ENCODE peak calls at places on chromosomes 4 and X, in nine cellular contexts. One of them, this sample, is unnamed.

GRCh38 chrX:136268051-136269048 is 17.1 kb upstream of the MAP7D3 start:
- DNase-seq in brain microvascular endothelial cell: no peak
- DNase-seq in AG10803: peak
- DNase-seq in colonic mucosa: peak
- DNase-seq in type B pancreatic cell: no peak
- DNase-seq in HCT116: peak
- DNase-seq in GM12865: peak
- DNase-seq in kidney epithelial cell: no peak
- DNase-seq in CD8-positive, alpha-beta T cell: peak
- DNase-seq in this sample: peak

GRCh38 chr4:10873809-10874208 is 189.2 kb upstream of the CLNK start:
- DNase-seq in kidney epithelial cell: no peak
- DNase-seq in AG10803: no peak
- DNase-seq in brain microvascular endothelial cell: no peak
- DNase-seq in HCT116: no peak
- DNase-seq in type B pancreatic cell: no peak
- DNase-seq in colonic mucosa: no peak
- DNase-seq in GM12865: no peak
- DNase-seq in CD8-positive, alpha-beta T cell: no peak
- DNase-seq in this sample: no peak

GRCh38 chrX:65920620-65921019 is 119.3 kb downstream of the VSIG4 start:
- DNase-seq in type B pancreatic cell: no peak
- DNase-seq in CD8-positive, alpha-beta T cell: no peak
- DNase-seq in colonic mucosa: no peak
- DNase-seq in brain microvascular endothelial cell: no peak
- DNase-seq in AG10803: no peak
- DNase-seq in kidney epithelial cell: no peak
- DNase-seq in HCT116: no peak
- DNase-seq in GM12865: no peak
- DNase-seq in this sample: no peak

GRCh38 chrX:3029084-3029483 is 12.2 kb upstream of the ARSF start:
- DNase-seq in CD8-positive, alpha-beta T cell: no peak
- DNase-seq in AG10803: no peak
- DNase-seq in kidney epithelial cell: no peak
- DNase-seq in colonic mucosa: no peak
- DNase-seq in GM12865: no peak
- DNase-seq in brain microvascular endothelial cell: no peak
- DNase-seq in HCT116: no peak
- DNase-seq in type B pancreatic cell: no peak
- DNase-seq in this sample: no peak

GRCh38 chrX:45485682-45486081 is 285.0 kb upstream of the DIPK2B start:
- DNase-seq in type B pancreatic cell: no peak
- DNase-seq in GM12865: no peak
- DNase-seq in AG10803: peak
- DNase-seq in brain microvascular endothelial cell: no peak
- DNase-seq in HCT116: no peak
- DNase-seq in kidney epithelial cell: no peak
- DNase-seq in colonic mucosa: no peak
- DNase-seq in CD8-positive, alpha-beta T cell: no peak
- DNase-seq in this sample: no peak

GRCh38 chr4:138308421-138308820 is 66.3 kb upstream of the SLC7A11 start:
- DNase-seq in brain microvascular endothelial cell: peak
- DNase-seq in CD8-positive, alpha-beta T cell: no peak
- DNase-seq in AG10803: peak
- DNase-seq in kidney epithelial cell: peak
- DNase-seq in GM12865: no peak
- DNase-seq in type B pancreatic cell: no peak
- DNase-seq in HCT116: no peak
- DNase-seq in colonic mucosa: no peak
- DNase-seq in this sample: no peak

GRCh38 chrX:81355436-81355835 is 153.5 kb downstream of the SH3BGRL start:
- DNase-seq in HCT116: no peak
- DNase-seq in CD8-positive, alpha-beta T cell: no peak
- DNase-seq in AG10803: no peak
- DNase-seq in brain microvascular endothelial cell: no peak
- DNase-seq in kidney epithelial cell: no peak
- DNase-seq in type B pancreatic cell: no peak
- DNase-seq in GM12865: no peak
- DNase-seq in colonic mucosa: no peak
- DNase-seq in this sample: no peak

GRCh38 chrX:28888421-28888820 is 301.2 kb downstream of the IL1RAPL1 start:
- DNase-seq in type B pancreatic cell: no peak
- DNase-seq in colonic mucosa: no peak
- DNase-seq in HCT116: no peak
- DNase-seq in AG10803: no peak
- DNase-seq in brain microvascular endothelial cell: peak
- DNase-seq in CD8-positive, alpha-beta T cell: no peak
- DNase-seq in kidney epithelial cell: no peak
- DNase-seq in GM12865: no peak
- DNase-seq in this sample: no peak

GRCh38 chrX:143472334-143472938 is 44.8 kb downstream of the SPANXN3 start:
- DNase-seq in brain microvascular endothelial cell: no peak
- DNase-seq in HCT116: no peak
- DNase-seq in type B pancreatic cell: no peak
- DNase-seq in GM12865: no peak
- DNase-seq in AG10803: no peak
- DNase-seq in CD8-positive, alpha-beta T cell: no peak
- DNase-seq in kidney epithelial cell: peak
- DNase-seq in colonic mucosa: no peak
- DNase-seq in this sample: no peak

GRCh38 chrX:1595711-1596060 is 4.3 kb downstream of the AKAP17A start:
- DNase-seq in colonic mucosa: no peak
- DNase-seq in HCT116: no peak
- DNase-seq in CD8-positive, alpha-beta T cell: no peak
- DNase-seq in type B pancreatic cell: peak
- DNase-seq in brain microvascular endothelial cell: no peak
- DNase-seq in kidney epithelial cell: no peak
- DNase-seq in AG10803: no peak
- DNase-seq in GM12865: no peak
- DNase-seq in this sample: no peak

GRCh38 chrX:154378799-154379568 is at the start of gene EMD:
- DNase-seq in kidney epithelial cell: peak
- DNase-seq in brain microvascular endothelial cell: peak
- DNase-seq in HCT116: peak
- DNase-seq in type B pancreatic cell: peak
- DNase-seq in CD8-positive, alpha-beta T cell: peak
- DNase-seq in AG10803: peak
- DNase-seq in colonic mucosa: peak
- DNase-seq in GM12865: peak
- DNase-seq in this sample: peak

GRCh38 chr4:75844151-75844662 is 58.0 kb downstream of the PPEF2 start:
- DNase-seq in AG10803: peak
- DNase-seq in kidney epithelial cell: peak
- DNase-seq in type B pancreatic cell: no peak
- DNase-seq in CD8-positive, alpha-beta T cell: no peak
- DNase-seq in colonic mucosa: no peak
- DNase-seq in brain microvascular endothelial cell: peak
- DNase-seq in HCT116: no peak
- DNase-seq in GM12865: no peak
- DNase-seq in this sample: no peak

DNA sequence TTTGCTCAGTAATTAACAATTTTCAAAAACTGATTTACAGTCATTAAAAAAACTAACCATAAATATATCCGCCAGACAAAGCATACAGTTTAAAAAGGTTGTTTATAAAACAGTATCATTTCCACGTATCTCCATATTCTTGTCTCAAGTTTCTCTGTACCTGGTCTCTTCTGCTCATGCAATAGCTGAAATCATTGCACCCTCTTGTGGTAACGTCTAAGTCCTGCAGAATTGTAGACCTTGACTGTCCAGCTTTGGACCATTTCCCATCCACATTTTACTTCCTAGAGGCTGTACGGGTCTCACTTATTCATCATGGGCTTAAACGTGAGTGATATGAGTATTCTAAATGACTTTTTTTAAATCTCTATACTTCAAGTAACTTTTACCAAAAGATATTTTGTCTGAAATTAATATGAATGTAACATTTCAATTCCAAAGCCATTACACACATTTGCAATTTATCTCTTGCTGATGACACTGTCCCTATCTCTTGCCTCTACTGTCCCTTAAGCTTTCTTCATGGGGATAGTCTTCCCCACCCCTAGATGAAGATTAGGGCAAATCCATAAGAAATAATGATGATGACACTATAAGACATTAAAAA is 118.5 kb downstream of the BTC start:
- DNase-seq in kidney epithelial cell: no peak
- DNase-seq in CD8-positive, alpha-beta T cell: no peak
- DNase-seq in AG10803: peak
- DNase-seq in HCT116: peak
- DNase-seq in GM12865: peak
- DNase-seq in brain microvascular endothelial cell: peak
- DNase-seq in type B pancreatic cell: no peak
- DNase-seq in colonic mucosa: peak
- DNase-seq in this sample: no peak
- TF ChIP-seq CTCF in kidney epithelial cell: peak
- TF ChIP-seq CTCF in CD8-positive, alpha-beta T cell: peak
- TF ChIP-seq CTCF in AG10803: peak
- TF ChIP-seq CTCF in HCT116: peak
- TF ChIP-seq CTCF in GM12865: peak
- TF ChIP-seq CTCF in brain microvascular endothelial cell: peak
- TF ChIP-seq CTCF in type B pancreatic cell: peak
- TF ChIP-seq CTCF in colonic mucosa: peak
- TF ChIP-seq CTCF in this sample: peak

GRCh38 chr4:17816142-17816541 is 5.4 kb downstream of the NCAPG start:
- DNase-seq in brain microvascular endothelial cell: no peak
- DNase-seq in kidney epithelial cell: no peak
- DNase-seq in HCT116: no peak
- DNase-seq in colonic mucosa: no peak
- DNase-seq in type B pancreatic cell: no peak
- DNase-seq in CD8-positive, alpha-beta T cell: no peak
- DNase-seq in GM12865: no peak
- DNase-seq in AG10803: no peak
- DNase-seq in this sample: no peak

GRCh38 chr4:17814140-17814539 is 3.4 kb downstream of the NCAPG start:
- DNase-seq in kidney epithelial cell: no peak
- DNase-seq in CD8-positive, alpha-beta T cell: no peak
- DNase-seq in colonic mucosa: no peak
- DNase-seq in type B pancreatic cell: no peak
- DNase-seq in GM12865: no peak
- DNase-seq in brain microvascular endothelial cell: peak
- DNase-seq in HCT116: no peak
- DNase-seq in AG10803: peak
- DNase-seq in this sample: no peak

GRCh38 chr4:17812125-17812524 is 1.3 kb downstream of the NCAPG start:
- DNase-seq in type B pancreatic cell: no peak
- DNase-seq in AG10803: no peak
- DNase-seq in HCT116: no peak
- DNase-seq in kidney epithelial cell: no peak
- DNase-seq in brain microvascular endothelial cell: no peak
- DNase-seq in colonic mucosa: no peak
- DNase-seq in GM12865: no peak
- DNase-seq in CD8-positive, alpha-beta T cell: no peak
- DNase-seq in this sample: no peak

GRCh38 chr4:17812801-17813200 is 2.0 kb downstream of the NCAPG start:
- DNase-seq in CD8-positive, alpha-beta T cell: no peak
- DNase-seq in brain microvascular endothelial cell: no peak
- DNase-seq in kidney epithelial cell: no peak
- DNase-seq in GM12865: no peak
- DNase-seq in type B pancreatic cell: no peak
- DNase-seq in colonic mucosa: no peak
- DNase-seq in HCT116: no peak
- DNase-seq in AG10803: no peak
- DNase-seq in this sample: no peak

DNA sequence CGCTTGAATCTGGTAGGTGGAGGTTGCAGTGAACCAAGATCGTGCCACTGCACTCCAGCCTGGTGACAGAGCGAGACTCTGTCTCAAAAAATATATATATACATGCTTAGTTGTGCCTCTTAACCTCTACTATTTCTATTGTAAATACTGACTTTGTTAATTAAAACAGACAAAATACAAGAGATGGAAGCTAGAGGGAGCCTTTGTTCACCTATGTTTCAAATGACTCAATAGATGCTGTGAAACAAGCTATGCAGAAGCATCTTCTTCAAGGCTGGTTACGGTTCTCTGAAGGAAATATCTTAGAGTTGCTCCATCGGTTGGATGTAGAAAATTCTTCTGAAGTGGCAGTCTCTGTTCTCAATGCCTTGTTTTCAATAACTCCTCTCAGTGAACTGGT is 6.2 kb downstream of the NCAPG start:
- DNase-seq in HCT116: peak
- DNase-seq in AG10803: peak
- DNase-seq in CD8-positive, alpha-beta T cell: no peak
- DNase-seq in brain microvascular endothelial cell: peak
- DNase-seq in GM12865: peak
- DNase-seq in type B pancreatic cell: no peak
- DNase-seq in kidney epithelial cell: peak
- DNase-seq in colonic mucosa: no peak
- DNase-seq in this sample: no peak
- TF ChIP-seq CTCF in HCT116: peak
- TF ChIP-seq CTCF in AG10803: peak
- TF ChIP-seq CTCF in CD8-positive, alpha-beta T cell: peak
- TF ChIP-seq CTCF in brain microvascular endothelial cell: peak
- TF ChIP-seq CTCF in GM12865: peak
- TF ChIP-seq CTCF in type B pancreatic cell: peak
- TF ChIP-seq CTCF in kidney epithelial cell: peak
- TF ChIP-seq CTCF in colonic mucosa: peak
- TF ChIP-seq CTCF in this sample: peak

GRCh38 chr4:148430847-148431246 is 11.4 kb downstream of the NR3C2 start:
- DNase-seq in AG10803: no peak
- DNase-seq in colonic mucosa: no peak
- DNase-seq in CD8-positive, alpha-beta T cell: no peak
- DNase-seq in brain microvascular endothelial cell: no peak
- DNase-seq in GM12865: no peak
- DNase-seq in type B pancreatic cell: no peak
- DNase-seq in kidney epithelial cell: no peak
- DNase-seq in HCT116: no peak
- DNase-seq in this sample: no peak

GRCh38 chr4:148426643-148427042 is 15.6 kb downstream of the NR3C2 start:
- DNase-seq in GM12865: no peak
- DNase-seq in kidney epithelial cell: no peak
- DNase-seq in colonic mucosa: no peak
- DNase-seq in CD8-positive, alpha-beta T cell: no peak
- DNase-seq in brain microvascular endothelial cell: no peak
- DNase-seq in HCT116: no peak
- DNase-seq in type B pancreatic cell: no peak
- DNase-seq in AG10803: no peak
- DNase-seq in this sample: no peak

GRCh38 chr4:148431401-148431800 is 10.8 kb downstream of the NR3C2 start:
- DNase-seq in HCT116: no peak
- DNase-seq in colonic mucosa: peak
- DNase-seq in AG10803: no peak
- DNase-seq in kidney epithelial cell: no peak
- DNase-seq in type B pancreatic cell: no peak
- DNase-seq in GM12865: no peak
- DNase-seq in brain microvascular endothelial cell: no peak
- DNase-seq in CD8-positive, alpha-beta T cell: no peak
- DNase-seq in this sample: no peak

GRCh38 chr4:148425327-148426110 is 16.7 kb downstream of the NR3C2 start:
- DNase-seq in colonic mucosa: no peak
- DNase-seq in CD8-positive, alpha-beta T cell: no peak
- DNase-seq in kidney epithelial cell: no peak
- DNase-seq in HCT116: no peak
- DNase-seq in GM12865: no peak
- DNase-seq in AG10803: no peak
- DNase-seq in brain microvascular endothelial cell: no peak
- DNase-seq in type B pancreatic cell: no peak
- DNase-seq in this sample: no peak
- TF ChIP-seq CTCF in colonic mucosa: no peak
- TF ChIP-seq CTCF in CD8-positive, alpha-beta T cell: peak
- TF ChIP-seq CTCF in kidney epithelial cell: peak
- TF ChIP-seq CTCF in HCT116: peak
- TF ChIP-seq CTCF in GM12865: no peak
- TF ChIP-seq CTCF in AG10803: no peak
- TF ChIP-seq CTCF in brain microvascular endothelial cell: no peak
- TF ChIP-seq CTCF in type B pancreatic cell: peak
- TF ChIP-seq CTCF in this sample: no peak

GRCh38 chr4:139749313-139749712 is 83.7 kb downstream of the MGST2 start:
- DNase-seq in AG10803: no peak
- DNase-seq in CD8-positive, alpha-beta T cell: no peak
- DNase-seq in HCT116: no peak
- DNase-seq in colonic mucosa: no peak
- DNase-seq in brain microvascular endothelial cell: no peak
- DNase-seq in kidney epithelial cell: no peak
- DNase-seq in GM12865: no peak
- DNase-seq in type B pancreatic cell: no peak
- DNase-seq in this sample: no peak
- TF ChIP-seq CTCF in AG10803: no peak
- TF ChIP-seq CTCF in CD8-positive, alpha-beta T cell: no peak
- TF ChIP-seq CTCF in HCT116: no peak
- TF ChIP-seq CTCF in colonic mucosa: no peak
- TF ChIP-seq CTCF in brain microvascular endothelial cell: no peak
- TF ChIP-seq CTCF in kidney epithelial cell: no peak
- TF ChIP-seq CTCF in GM12865: no peak
- TF ChIP-seq CTCF in type B pancreatic cell: no peak
- TF ChIP-seq CTCF in this sample: no peak